ENCODE peak calls at places on chromosomes 5 and 9, in eight cellular contexts. V is OCI-LY7, R is BJ, I is keratinocyte, J is BE2C, Y is psoas muscle, F is cardiac muscle cell, H is astrocyte. U is an unnamed sample.

GRCh38 chr5:98775962-98776687 is 2.7 kb downstream of the RGMB start:
- DNase-seq in V (no peak), R (no peak), I (no peak), J (no peak), Y (no peak), F (peak; percentile 83), H (peak; percentile 94), U (peak; percentile 61)

GRCh38 chr9:105385372-105385985 is 62.4 kb upstream of the FSD1L start:
- DNase-seq in V (peak; percentile 59), R (no peak), I (no peak), J (no peak), Y (no peak), F (peak; percentile 48), H (peak; percentile 27), U (peak; percentile 43)

GRCh38 chr5:80114856-80115255 is 79.7 kb downstream of the THBS4 start:
- DNase-seq in V (no peak), R (no peak), I (no peak), J (peak; percentile 25), Y (no peak), F (no peak), H (no peak), U (peak; percentile 17)

GRCh38 chr5:54007822-54008777 is 302.3 kb downstream of the ARL15 start:
- DNase-seq in V (no peak), R (no peak), I (no peak), J (no peak), Y (no peak), F (peak; percentile 33), H (peak; percentile 27), U (peak; percentile 44)

GRCh38 chr5:180381851-180382480 is 28.8 kb upstream of the GFPT2 start:
- DNase-seq in V (no peak), R (no peak), I (no peak), J (no peak), Y (no peak), F (no peak), H (no peak), U (no peak)

GRCh38 chr9:107249131-107249533 is 33.9 kb upstream of the RAD23B start:
- DNase-seq in V (no peak), R (no peak), I (no peak), J (no peak), Y (no peak), F (no peak), H (peak; percentile 12), U (no peak)

GRCh38 chr5:162699361-162699760 is 631.8 kb downstream of the GABRG2 start:
- DNase-seq in V (no peak), R (no peak), I (no peak), J (no peak), Y (no peak), F (no peak), H (no peak), U (no peak)

GRCh38 chr5:146642410-146642809 is 126.4 kb upstream of the GPR151 start:
- DNase-seq in V (no peak), R (no peak), I (no peak), J (no peak), Y (no peak), F (no peak), H (no peak), U (no peak)

GRCh38 chr9:117178596-117179111 is 236.2 kb downstream of the ASTN2 start:
- DNase-seq in V (no peak), R (no peak), I (no peak), J (peak; percentile 87), Y (no peak), F (no peak), H (peak; percentile 30), U (no peak)

GRCh38 chr5:44426944-44427343 is 37.7 kb upstream of the FGF10 start:
- DNase-seq in V (no peak), R (no peak), I (no peak), J (no peak), Y (no peak), F (no peak), H (no peak), U (no peak)

DNA sequence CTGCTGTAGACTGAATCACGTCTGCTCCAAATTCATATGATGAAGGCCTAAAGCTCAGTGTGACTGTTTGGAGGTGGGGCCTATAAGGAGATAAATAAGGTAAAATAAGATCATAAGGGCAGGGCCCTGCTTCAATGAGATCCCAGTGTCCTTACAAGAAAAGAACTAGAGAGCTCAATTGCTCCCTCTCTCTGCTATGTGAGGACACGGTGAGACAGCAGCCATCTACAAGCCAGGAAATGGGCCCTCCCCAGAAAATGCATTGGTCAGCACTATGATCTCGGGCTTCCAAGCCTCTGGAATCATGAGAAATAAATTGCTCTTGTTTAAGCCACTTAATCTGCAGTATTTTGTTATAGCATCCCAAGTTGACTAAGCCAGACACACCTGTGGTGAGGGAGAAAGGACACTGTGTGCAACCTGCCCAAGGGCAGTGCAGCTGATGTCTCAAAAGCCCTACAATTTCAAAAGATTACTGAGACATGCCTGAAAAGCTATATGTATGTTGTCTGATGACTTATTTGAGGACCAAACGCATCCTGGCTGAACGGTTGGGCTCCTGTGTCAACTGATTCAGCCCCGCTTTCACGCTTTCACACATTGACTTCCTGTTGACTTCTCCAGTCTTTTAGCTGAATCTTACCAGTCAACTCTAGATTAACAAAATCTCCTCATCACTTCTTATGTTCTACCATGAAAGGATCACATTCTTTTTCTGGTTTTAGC is 13.2 kb downstream of the GZMK start:
- DNase-seq in V (peak; percentile 22), R (no peak), I (no peak), J (no peak), Y (no peak), F (no peak), H (no peak), U (peak; percentile 22)
- TF ChIP-seq CTCF in V (no peak), R (peak; percentile 12), I (no peak), J (no peak), Y (no peak), F (peak; percentile 6), H (no peak), U (peak; percentile 15)

DNA sequence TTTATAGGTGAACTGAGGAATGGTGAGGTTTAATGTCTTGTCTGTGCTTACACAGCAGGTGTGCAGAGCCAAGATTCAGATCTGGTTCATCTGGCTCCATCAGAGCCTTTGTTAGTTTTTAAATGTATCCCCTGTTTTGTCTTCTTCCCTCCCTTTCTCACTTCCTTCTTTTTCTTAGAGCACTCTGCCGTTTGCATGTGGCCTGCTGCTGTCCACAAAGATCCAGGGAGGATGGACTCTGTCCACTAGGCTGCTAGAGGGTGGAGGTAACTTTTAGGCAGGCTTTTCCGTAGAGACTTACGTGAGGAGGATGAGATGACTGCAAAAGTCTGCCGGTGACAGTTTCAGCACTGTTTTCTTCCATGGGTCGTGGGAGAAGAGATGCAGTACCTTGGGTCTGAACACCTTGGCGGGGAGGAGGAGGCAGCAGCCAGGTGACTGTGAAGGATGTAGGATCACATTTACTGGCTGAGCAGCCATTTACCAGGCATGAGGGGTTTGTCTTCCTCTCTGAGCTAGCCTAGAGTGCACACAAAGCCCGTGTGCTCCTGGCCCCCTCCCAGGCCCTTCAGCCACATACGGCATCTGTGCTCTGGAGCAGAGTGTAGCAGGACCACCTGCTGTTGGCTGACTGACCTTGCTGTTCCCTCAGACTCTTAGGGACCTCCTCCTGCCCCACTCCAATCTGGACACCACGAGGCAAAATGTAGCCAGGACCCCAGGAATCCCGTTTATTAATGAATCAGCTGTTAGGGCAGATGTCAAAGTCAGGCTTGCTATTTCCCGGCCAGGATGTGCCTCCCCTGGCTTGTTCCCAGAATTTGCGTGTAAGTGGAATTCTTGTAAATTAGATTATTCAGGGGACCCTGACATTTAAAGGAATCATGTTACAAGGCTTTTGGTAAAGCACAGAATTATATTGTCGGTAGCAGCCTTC is 1.9 kb downstream of the NTMT1 start:
- DNase-seq in V (no peak), R (no peak), I (no peak), J (no peak), Y (no peak), F (no peak), H (peak; percentile 12), U (no peak)
- H3K4me3 ChIP-seq in V (peak overlapping the region; percentile 92), R (peak overlapping the region; percentile 88), I (peak overlapping the region; percentile 99), J (peak overlapping the region; percentile 100), Y (peak overlapping the region; percentile 76), F (no peak overlapping the region), H (peak overlapping the region; percentile 79), U (peak overlapping the region; percentile 89)

DNA sequence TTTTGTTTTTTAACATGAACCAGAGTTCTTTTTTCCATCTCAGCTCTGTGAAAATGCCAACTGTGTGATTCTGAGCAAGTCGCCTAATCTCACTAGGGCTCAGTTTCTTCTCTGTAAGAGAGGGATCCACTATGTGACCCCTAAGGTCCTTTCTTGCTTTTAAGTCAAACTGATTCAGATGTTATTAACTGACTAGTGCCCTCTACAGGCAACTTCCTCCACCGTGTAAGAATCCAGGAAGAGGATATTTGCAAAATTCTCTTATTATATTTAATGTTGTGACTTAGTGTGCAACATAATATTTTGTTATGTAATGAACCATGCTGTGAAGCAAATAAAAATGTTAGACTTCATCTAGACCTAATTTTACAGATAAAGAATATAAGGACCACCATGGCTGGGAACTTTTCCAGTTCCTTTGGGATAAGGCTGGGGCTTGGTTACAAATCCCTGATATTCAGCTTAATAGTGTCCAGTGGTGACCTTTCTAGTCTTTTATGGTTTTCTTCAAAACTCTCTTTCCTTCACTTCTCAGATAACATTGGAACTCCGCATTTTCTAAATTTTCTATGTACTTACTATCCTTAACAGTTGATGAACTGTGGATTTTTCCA is 244.7 kb downstream of the PIK3R1 start:
- DNase-seq in V (peak; percentile 68), R (no peak), I (no peak), J (peak; percentile 49), Y (no peak), F (peak; percentile 77), H (peak; percentile 42), U (peak; percentile 82)
- TF ChIP-seq CTCF in V (peak; percentile 90), R (peak; percentile 71), I (peak; percentile 58), J (peak; percentile 80), Y (peak; percentile 68), F (peak; percentile 76), H (peak; percentile 71), U (peak; percentile 72)

GRCh38 chr5:133613184-133613583 is 843 bp upstream of the FSTL4 start:
- DNase-seq in V (no peak), R (no peak), I (no peak), J (no peak), Y (no peak), F (no peak), H (no peak), U (no peak)

GRCh38 chr5:133612021-133612860 is at the start of gene FSTL4:
- DNase-seq in V (no peak), R (no peak), I (no peak), J (peak; percentile 57), Y (peak; percentile 57), F (no peak), H (no peak), U (no peak)

GRCh38 chr5:133610489-133611356 is 1.6 kb downstream of the FSTL4 start:
- DNase-seq in V (no peak), R (no peak), I (no peak), J (peak; percentile 68), Y (peak; percentile 75), F (peak; percentile 50), H (peak; percentile 12), U (no peak)

GRCh38 chr5:133613743-133614142 is 1.4 kb upstream of the FSTL4 start:
- DNase-seq in V (no peak), R (no peak), I (no peak), J (no peak), Y (no peak), F (no peak), H (no peak), U (no peak)

DNA sequence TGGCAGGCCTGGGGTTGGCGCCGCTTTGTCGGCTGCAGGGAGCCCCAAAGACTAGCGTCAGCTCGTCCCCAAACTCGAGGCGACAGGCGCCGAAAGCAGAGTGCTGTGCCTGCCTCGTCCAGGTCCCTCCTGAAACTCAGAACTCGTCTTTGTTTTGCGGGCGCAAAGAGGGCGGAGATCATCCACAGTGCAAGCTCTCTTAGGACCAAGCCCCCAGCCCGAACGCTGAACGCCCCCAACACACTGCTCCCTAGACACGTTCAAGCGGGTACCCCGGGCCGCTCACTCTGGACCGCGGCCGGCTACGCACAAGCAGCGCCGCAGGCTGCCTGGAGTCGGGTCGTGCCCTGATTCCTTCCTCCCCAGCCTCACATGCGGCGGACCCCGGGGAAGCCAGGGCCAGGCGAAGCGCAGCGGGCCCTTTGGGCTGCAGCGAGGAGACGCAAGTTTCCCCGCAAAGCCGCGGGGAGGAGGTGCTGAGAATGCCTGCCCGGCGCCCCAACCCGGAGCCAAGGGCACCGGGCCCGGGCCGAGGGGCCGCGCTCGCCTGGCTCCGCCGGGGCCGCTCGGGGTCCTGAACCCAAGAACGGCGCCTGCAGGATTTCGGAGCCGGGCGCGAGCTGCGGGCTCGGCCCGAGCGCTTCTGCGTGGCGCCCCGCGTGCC is 852 bp downstream of the FSTL4 start:
- DNase-seq in V (no peak), R (no peak), I (no peak), J (peak; percentile 29), Y (no peak), F (no peak), H (no peak), U (no peak)
- H3K4me3 ChIP-seq in V (no peak overlapping the region), R (no peak overlapping the region), I (peak overlapping the region; percentile 44), J (peak overlapping the region; percentile 55), Y (peak overlapping the region; percentile 52), F (peak overlapping the region; percentile 36), H (no peak overlapping the region), U (no peak overlapping the region)

U was measured in fibroblast of the aortic adventitia.